ENCODE peak calls at places on chromosomes 7 and 10, in four cellular contexts. M, X, H and I are unnamed samples.

GRCh38 chr7:17444151-17444550 is 145.7 kb downstream of the AHR start:
- DNase-seq in H (no peak), M (no peak), X (no peak), I (no peak)

GRCh38 chr7:24401628-24402593 is 117.9 kb downstream of the NPY start:
- DNase-seq in H (peak), M (no peak), X (peak), I (no peak)

GRCh38 chr10:73134727-73135126 is 24.5 kb downstream of the NUDT13 start:
- DNase-seq in M (no peak), X (no peak), H (no peak), I (no peak)

GRCh38 chr7:152865461-152865860 is 105.9 kb downstream of the ACTR3B start:
- DNase-seq in H (no peak), M (no peak), X (no peak), I (no peak)

GRCh38 chr10:88106348-88106747 is 242.9 kb downstream of the PTEN start:
- DNase-seq in M (no peak), H (no peak), X (peak), I (no peak)

GRCh38 chr7:141676618-141677017 is 25.3 kb downstream of the DENND11 start:
- DNase-seq in H (no peak), M (no peak), X (no peak), I (no peak)

GRCh38 chr7:132518102-132518838 is 58.0 kb downstream of the PLXNA4 start:
- DNase-seq in M (no peak), H (peak), X (peak), I (no peak)

GRCh38 chr7:158031820-158032424 is 555.7 kb downstream of the PTPRN2 start:
- DNase-seq in X (no peak), M (no peak), H (no peak), I (no peak)

GRCh38 chr10:44566786-44567185 is 181.9 kb upstream of the CXCL12 start:
- DNase-seq in X (no peak), H (no peak), M (no peak), I (no peak)

GRCh38 chr7:155371884-155372781 is 74.5 kb downstream of the INSIG1 start:
- DNase-seq in M (no peak), X (peak), H (no peak), I (no peak)

GRCh38 chr7:117808910-117809705 is 64.1 kb downstream of the CTTNBP2 start:
- DNase-seq in H (no peak), M (no peak), X (no peak), I (no peak)

GRCh38 chr7:29400435-29400834 is 163.2 kb upstream of the PRR15 start:
- DNase-seq in M (no peak), X (no peak), H (no peak), I (no peak)

GRCh38 chr10:59880019-59880717 is 26.2 kb downstream of the CCDC6 start:
- DNase-seq in X (no peak), M (no peak), H (no peak), I (no peak)

GRCh38 chr7:135341049-135341448 is 107.4 kb downstream of the STRA8 start:
- DNase-seq in H (no peak), M (no peak), X (no peak), I (no peak)

GRCh38 chr10:78505657-78506056 is 472.0 kb downstream of the RPS24 start:
- DNase-seq in H (no peak), X (no peak), M (no peak), I (no peak)

GRCh38 chr7:123624527-123625183 is 23.0 kb downstream of the ASB15 start:
- DNase-seq in H (peak), X (peak), M (peak), I (peak)

GRCh38 chr7:366171-366916 is 76.4 kb downstream of the FOXL3 start:
- DNase-seq in H (no peak), X (no peak), M (no peak), I (no peak)

GRCh38 chr7:142108728-142109505 is 2.6 kb upstream of the MGAM2 start:
- DNase-seq in H (no peak), M (no peak), X (no peak), I (no peak)

GRCh38 chr10:36612436-36612835 is 513.0 kb upstream of the ANKRD30A start:
- DNase-seq in X (no peak), M (no peak), H (no peak), I (no peak)

GRCh38 chr10:99926925-99927718 is 82.6 kb downstream of the DNMBP start:
- DNase-seq in M (no peak), X (no peak), H (peak), I (no peak)

GRCh38 chr10:64096941-64097340 is 575.7 kb downstream of the REEP3 start:
- DNase-seq in X (no peak), H (no peak), M (no peak), I (no peak)

GRCh38 chr7:128030999-128031681 is at the start of gene LRRC4:
- DNase-seq in X (peak), H (peak), M (no peak), I (no peak)

GRCh38 chr10:102408081-102408727 is 10.4 kb downstream of the PSD start:
- DNase-seq in M (no peak), H (no peak), X (no peak), I (no peak)

GRCh38 chr10:31757374-31757773 is 171.3 kb downstream of the ARHGAP12 start:
- DNase-seq in M (no peak), X (no peak), H (no peak), I (no peak)

GRCh38 chr10:3892440-3893101 is 107.6 kb upstream of the KLF6 start:
- DNase-seq in X (no peak), M (no peak), H (no peak), I (peak)

GRCh38 chr7:116218051-116218645 is 7.8 kb downstream of the TES start:
- DNase-seq in M (no peak), X (no peak), H (no peak), I (no peak)

GRCh38 chr10:60573342-60573741 is 183.7 kb upstream of the ANK3 start:
- DNase-seq in X (no peak), M (no peak), H (no peak), I (no peak)

GRCh38 chr7:26555971-26556830 is 264.5 kb downstream of the SNX10 start:
- DNase-seq in M (no peak), X (no peak), H (no peak), I (no peak)

GRCh38 chr10:46217749-46218453 is 68.9 kb upstream of the ANTXRL start:
- DNase-seq in M (no peak), H (no peak), X (no peak), I (no peak)

GRCh38 chr7:69656890-69657289 is 58.6 kb downstream of the AUTS2 start:
- DNase-seq in M (no peak), X (no peak), H (peak), I (no peak)